ENCODE peak calls at places on chromosomes 16 and 17, in ten cellular contexts. A is RWPE2, G is heart right ventricle, D is MV-4-11, K is nephron progenitor cell, R is astrocyte of the cerebellum, F is midbrain, M is body of pancreas, H is NCI-H510A, V is M059J. Z is an unnamed sample.

GRCh38 chr16:84247844-84248243 is 8.0 kb upstream of the KCNG4 start:
- DNase-seq in A (no peak), G (no peak), D (no peak), K (no peak), R (no peak), F (no peak), M (no peak), H (no peak), V (peak), Z (peak)

GRCh38 chr17:19664821-19665181 is 16.2 kb downstream of the ALDH3A2 start:
- DNase-seq in A (no peak), G (no peak), D (no peak), K (no peak), R (no peak), F (no peak), M (no peak), H (no peak), V (no peak), Z (no peak)

GRCh38 chr17:42249681-42250446 is 26.3 kb downstream of the STAT5B start:
- DNase-seq in A (no peak), G (no peak), D (no peak), K (no peak), R (no peak), F (no peak), M (no peak), H (no peak), V (no peak), Z (no peak)

GRCh38 chr17:70896843-70897242 is 727.5 kb downstream of the KCNJ2 start:
- DNase-seq in A (no peak), G (no peak), D (no peak), K (no peak), R (no peak), F (no peak), M (no peak), H (no peak), V (peak), Z (no peak)

GRCh38 chr17:37179893-37180292 is 195.9 kb upstream of the C17orf78 start:
- DNase-seq in A (no peak), G (no peak), D (no peak), K (no peak), R (peak), F (no peak), M (no peak), H (no peak), V (peak), Z (no peak)

GRCh38 chr17:9693755-9694154 is 48.4 kb downstream of the USP43 start:
- DNase-seq in A (no peak), G (no peak), D (no peak), K (no peak), R (no peak), F (no peak), M (no peak), H (no peak), V (no peak), Z (no peak)

GRCh38 chr17:4833941-4834501 is 881 bp downstream of the MINK1 start:
- DNase-seq in A (no peak), G (peak), D (peak), K (peak), R (no peak), F (peak), M (peak), H (peak), V (peak), Z (no peak)

GRCh38 chr17:72536788-72537187 is 416.0 kb downstream of the SOX9 start:
- DNase-seq in A (no peak), G (no peak), D (no peak), K (no peak), R (no peak), F (no peak), M (no peak), H (no peak), V (no peak), Z (no peak)

GRCh38 chr16:21222495-21223337 is 10.8 kb upstream of the ANKS4B start:
- DNase-seq in A (no peak), G (no peak), D (no peak), K (no peak), R (no peak), F (no peak), M (no peak), H (no peak), V (peak), Z (no peak)

GRCh38 chr17:39622380-39623006 is 4.3 kb upstream of the PPP1R1B start:
- DNase-seq in A (no peak), G (no peak), D (no peak), K (no peak), R (no peak), F (no peak), M (no peak), H (no peak), V (peak), Z (no peak)

GRCh38 chr17:49715221-49715620 is 7.5 kb upstream of the SLC35B1 start:
- DNase-seq in A (no peak), G (no peak), D (no peak), K (no peak), R (no peak), F (no peak), M (no peak), H (no peak), V (no peak), Z (no peak)

GRCh38 chr17:29566473-29567361 is at the start of gene ABHD15:
- DNase-seq in A (peak), G (peak), D (no peak), K (peak), R (no peak), F (peak), M (peak), H (peak), V (peak), Z (no peak)

GRCh38 chr16:1884155-1884760 is 12.3 kb upstream of the MEIOB start:
- DNase-seq in A (no peak), G (no peak), D (peak), K (no peak), R (no peak), F (no peak), M (peak), H (no peak), V (peak), Z (no peak)

GRCh38 chr17:77887464-77888241 is 70.8 kb upstream of the TNRC6C start:
- DNase-seq in A (peak), G (peak), D (peak), K (peak), R (peak), F (peak), M (peak), H (peak), V (peak), Z (no peak)

GRCh38 chr16:75550211-75550662 is 5.8 kb downstream of the TMEM231 start:
- DNase-seq in A (no peak), G (peak), D (peak), K (no peak), R (peak), F (peak), M (no peak), H (no peak), V (peak), Z (no peak)

GRCh38 chr17:78197147-78197830 is 10.1 kb downstream of the AFMID start:
- DNase-seq in A (no peak), G (no peak), D (no peak), K (no peak), R (no peak), F (peak), M (no peak), H (no peak), V (no peak), Z (no peak)

GRCh38 chr17:77696151-77696719 is 262.3 kb upstream of the TNRC6C start:
- DNase-seq in A (no peak), G (no peak), D (no peak), K (peak), R (no peak), F (no peak), M (no peak), H (no peak), V (no peak), Z (no peak)

GRCh38 chr17:14919049-14919545 is 346.0 kb downstream of the PMP22 start:
- DNase-seq in A (no peak), G (no peak), D (no peak), K (no peak), R (no peak), F (no peak), M (no peak), H (no peak), V (no peak), Z (no peak)

GRCh38 chr17:79781012-79781665 is 3.2 kb downstream of the CBX2 start:
- DNase-seq in A (no peak), G (no peak), D (no peak), K (no peak), R (no peak), F (no peak), M (no peak), H (no peak), V (no peak), Z (no peak)

GRCh38 chr16:69318177-69318910 is 7.2 kb downstream of the VPS4A start:
- DNase-seq in A (no peak), G (no peak), D (no peak), K (no peak), R (no peak), F (no peak), M (peak), H (no peak), V (no peak), Z (no peak)